ENCODE peak calls at places on chromosomes 2 and 18, in nine cellular contexts. K, D, E, P, F, X, M, Z and U are unnamed samples.

GRCh38 chr2:127877626-127878025 is 8.1 kb downstream of the AMMECR1L start:
- DNase-seq in K (no peak), D (no peak), E (peak; percentile 23), P (no peak), F (no peak), X (no peak), M (no peak), Z (peak; percentile 29), U (no peak)

GRCh38 chr2:74843371-74844298 is 9.7 kb downstream of the HK2 start:
- DNase-seq in K (no peak), D (peak; percentile 82), E (peak; percentile 87), P (no peak), F (no peak), X (no peak), M (peak; percentile 46), Z (peak; percentile 88), U (no peak)

GRCh38 chr18:55314615-55315237 is 273.3 kb downstream of the TCF4 start:
- DNase-seq in K (no peak), D (no peak), E (no peak), P (no peak), F (no peak), X (no peak), M (no peak), Z (no peak), U (no peak)

GRCh38 chr2:25617948-25618646 is 55.3 kb downstream of the DTNB start:
- DNase-seq in K (no peak), D (peak; percentile 77), E (peak; percentile 85), P (no peak), F (no peak), X (no peak), M (peak; percentile 79), Z (peak; percentile 83), U (no peak)

GRCh38 chr2:9207641-9208301 is 1.2 kb downstream of the ASAP2 start:
- DNase-seq in K (no peak), D (peak; percentile 53), E (peak; percentile 60), P (peak; percentile 58), F (no peak), X (peak; percentile 25), M (no peak), Z (peak; percentile 36), U (no peak)

GRCh38 chr2:54088191-54088634 is 27.2 kb upstream of the ACYP2 start:
- DNase-seq in K (no peak), D (no peak), E (peak; percentile 45), P (no peak), F (no peak), X (no peak), M (no peak), Z (no peak), U (no peak)

GRCh38 chr2:236657215-236657614 is 87.6 kb downstream of the ACKR3 start:
- DNase-seq in K (no peak), D (no peak), E (no peak), P (no peak), F (no peak), X (no peak), M (no peak), Z (no peak), U (no peak)

GRCh38 chr2:197500503-197501179 is 462 bp downstream of the HSPE1 start:
- DNase-seq in K (no peak), D (no peak), E (peak; percentile 43), P (no peak), F (no peak), X (no peak), M (no peak), Z (no peak), U (no peak)

GRCh38 chr2:138504546-138505239 is 3.1 kb downstream of the SPOPL start:
- DNase-seq in K (no peak), D (no peak), E (peak; percentile 9), P (no peak), F (no peak), X (no peak), M (no peak), Z (no peak), U (no peak)

GRCh38 chr2:44283116-44283666 is 7.9 kb downstream of the SLC3A1 start:
- DNase-seq in K (no peak), D (no peak), E (no peak), P (no peak), F (no peak), X (no peak), M (no peak), Z (no peak), U (no peak)

GRCh38 chr2:223815186-223815883 is 22.0 kb downstream of the AP1S3 start:
- DNase-seq in K (no peak), D (peak; percentile 98), E (peak; percentile 95), P (no peak), F (no peak), X (no peak), M (peak; percentile 72), Z (peak; percentile 93), U (no peak)

GRCh38 chr2:239662413-239663120 is 261.7 kb upstream of the HDAC4 start:
- DNase-seq in K (no peak), D (no peak), E (no peak), P (no peak), F (no peak), X (no peak), M (no peak), Z (no peak), U (no peak)

GRCh38 chr18:9392726-9393125 is 58.2 kb downstream of the TWSG1 start:
- DNase-seq in K (no peak), D (no peak), E (peak; percentile 10), P (no peak), F (no peak), X (no peak), M (no peak), Z (no peak), U (no peak)

GRCh38 chr2:241809383-241810303 is 650 bp downstream of the NEU4 start:
- DNase-seq in K (peak; percentile 22), D (no peak), E (no peak), P (no peak), F (no peak), X (no peak), M (no peak), Z (no peak), U (no peak)

GRCh38 chr2:168843253-168843652 is 40.8 kb downstream of the NOSTRIN start:
- DNase-seq in K (no peak), D (no peak), E (no peak), P (no peak), F (no peak), X (no peak), M (no peak), Z (no peak), U (no peak)

GRCh38 chr2:226800941-226801784 is 1.5 kb upstream of the IRS1 start:
- DNase-seq in K (peak; percentile 87), D (peak; percentile 86), E (peak; percentile 73), P (peak; percentile 96), F (no peak), X (peak; percentile 69), M (no peak), Z (peak; percentile 87), U (peak; percentile 91)

GRCh38 chr2:134564549-134564948 is 154.3 kb downstream of the TMEM163 start:
- DNase-seq in K (no peak), D (peak; percentile 62), E (no peak), P (no peak), F (no peak), X (no peak), M (no peak), Z (no peak), U (no peak)